ENCODE peak calls at places on chromosomes 7 and 10, in seven cellular contexts. A is neural progenitor cell; Y is naive thymus-derived CD4-positive, alpha-beta T cell; X is foreskin fibroblast; Q is activated T-helper 1 cell treated with Interleukin-2 at 50 U/mL for 16 hours; Z is GM19239; F is anterior cingulate cortex. I is an unnamed sample.

GRCh38 chr7:77569514-77570232 is 32.6 kb downstream of the PTPN12 start:
- DNase-seq in Z (no peak), Y (no peak), A (no peak), Q (no peak), F (no peak), X (no peak), I (no peak)

GRCh38 chr7:81616951-81617350 is 152.9 kb downstream of the HGF start:
- DNase-seq in X (peak), Q (no peak), Z (no peak), F (no peak), A (no peak), Y (no peak), I (no peak)

GRCh38 chr10:68861253-68861652 is 33.9 kb downstream of the STOX1 start:
- DNase-seq in Q (no peak), A (no peak), F (no peak), Z (no peak), Y (no peak), X (no peak), I (no peak)

GRCh38 chr7:47091141-47091540 is 490.8 kb downstream of the TNS3 start:
- DNase-seq in F (no peak), Q (no peak), X (peak), Y (no peak), Z (no peak), A (no peak), I (no peak)

GRCh38 chr10:121281576-121281975 is 316.7 kb downstream of the FGFR2 start:
- DNase-seq in Y (no peak), X (no peak), Z (no peak), Q (no peak), F (no peak), A (no peak), I (no peak)

GRCh38 chr7:42831051-42831952 is 80.6 kb downstream of the C7orf25 start:
- DNase-seq in X (peak), A (peak), F (no peak), Q (no peak), Z (no peak), Y (no peak), I (no peak)

GRCh38 chr10:110989016-110989415 is 69.6 kb downstream of the SHOC2 start:
- DNase-seq in X (peak), Q (no peak), Z (no peak), Y (no peak), A (no peak), F (no peak), I (no peak)

GRCh38 chr7:67918158-67918557 is 921.5 kb downstream of the TYW1 start:
- DNase-seq in F (no peak), X (no peak), Q (no peak), A (no peak), Y (no peak), Z (no peak), I (peak)

GRCh38 chr10:84563868-84564267 is 235.5 kb downstream of the CCSER2 start:
- DNase-seq in Y (no peak), Q (no peak), F (no peak), A (no peak), X (no peak), Z (no peak), I (no peak)

GRCh38 chr10:10785627-10786333 is 231.9 kb upstream of the CELF2 start:
- DNase-seq in Y (no peak), Z (no peak), X (peak), Q (no peak), A (no peak), F (no peak), I (no peak)

GRCh38 chr10:31650010-31650409 is 278.6 kb downstream of the ARHGAP12 start:
- DNase-seq in Z (no peak), Y (no peak), F (no peak), X (peak), A (no peak), Q (no peak), I (no peak)

GRCh38 chr10:97279121-97279815 is 13.2 kb downstream of the ARHGAP19 start:
- DNase-seq in F (no peak), Z (no peak), Q (no peak), X (no peak), A (no peak), Y (no peak), I (no peak)

GRCh38 chr10:127887497-127888415 is 5.0 kb downstream of the CLRN3 start:
- DNase-seq in X (no peak), Y (no peak), A (no peak), Q (no peak), Z (no peak), F (no peak), I (no peak)

GRCh38 chr10:114271014-114271778 is 32.1 kb downstream of the VWA2 start:
- DNase-seq in X (no peak), A (no peak), Z (no peak), Y (no peak), Q (no peak), F (no peak), I (no peak)

GRCh38 chr7:23249486-23249885 is 2.9 kb downstream of the GPNMB start:
- DNase-seq in Z (no peak), A (no peak), Y (no peak), Q (no peak), F (no peak), X (no peak), I (no peak)

I was measured in germinal center.